ENCODE peak calls at places on chromosomes 13 and 19, in four cellular contexts. U is NCI-H774; S is H54; I is stimulated activated CD4-positive, alpha-beta T cell treated with anti-CD3 and anti-CD28 coated beads, TNF-alpha, amount 100 ng/mL, for 24 hours. E is an unnamed sample.

GRCh38 chr13:109642358-109642757 is 144.0 kb downstream of the IRS2 start:
- DNase-seq in U (no peak), S (no peak), I (no peak), E (no peak)

GRCh38 chr13:44140146-44140545 is 233.5 kb upstream of the SERP2 start:
- DNase-seq in S (no peak), U (peak; percentile 73), I (no peak), E (no peak)

GRCh38 chr19:38183227-38183914 is 40.7 kb downstream of the DPF1 start:
- DNase-seq in S (no peak), I (no peak), U (no peak), E (no peak)

GRCh38 chr19:34041922-34042521 is 130.3 kb upstream of the LSM14A start:
- DNase-seq in I (peak; percentile 80), U (no peak), S (peak; percentile 69), E (peak; percentile 58)

GRCh38 chr13:83733293-83733692 is 149.0 kb downstream of the SLITRK1 start:
- DNase-seq in U (no peak), I (no peak), S (no peak), E (no peak)

GRCh38 chr13:113050856-113051431 is 54.6 kb upstream of the F7 start:
- DNase-seq in U (no peak), S (no peak), I (no peak), E (no peak)

GRCh38 chr19:30070198-30070969 is 128.3 kb downstream of the URI1 start:
- DNase-seq in U (no peak), I (no peak), S (no peak), E (no peak)

GRCh38 chr19:33676999-33677665 is 55.4 kb downstream of the CHST8 start:
- DNase-seq in S (no peak), I (no peak), U (no peak), E (no peak)

GRCh38 chr19:3361384-3362216 is 4.8 kb upstream of the NFIC start:
- DNase-seq in S (no peak), U (no peak), I (no peak), E (no peak)

GRCh38 chr19:4586691-4587090 is 27.2 kb upstream of the SEMA6B start:
- DNase-seq in I (no peak), U (no peak), S (no peak), E (no peak)

GRCh38 chr13:114048463-114048862 is 74.6 kb upstream of the C13orf46 start:
- DNase-seq in I (no peak), U (no peak), S (no peak), E (no peak)

GRCh38 chr19:2333027-2333806 is 4.7 kb downstream of the SPPL2B start:
- DNase-seq in I (no peak), S (no peak), U (peak; percentile 94), E (no peak)

GRCh38 chr13:40539954-40540706 is 126.3 kb downstream of the FOXO1 start:
- DNase-seq in I (no peak), S (peak; percentile 35), U (no peak), E (no peak)

GRCh38 chr13:39108746-39109145 is 70.5 kb downstream of the NHLRC3 start:
- DNase-seq in U (no peak), I (no peak), S (no peak), E (no peak)

GRCh38 chr13:59178344-59178743 is 985.4 kb downstream of the DIAPH3 start:
- DNase-seq in U (no peak), S (no peak), I (no peak), E (no peak)

GRCh38 chr13:110211046-110211445 is 95.9 kb downstream of the COL4A1 start:
- DNase-seq in S (no peak), I (no peak), U (no peak), E (no peak)

GRCh38 chr13:78958019-78958418 is 299.1 kb upstream of the OBI1 start:
- DNase-seq in S (no peak), U (no peak), I (no peak), E (no peak)

GRCh38 chr13:28638756-28639155 is 20.2 kb upstream of the POMP start:
- DNase-seq in S (no peak), I (no peak), U (no peak), E (no peak)

GRCh38 chr13:23427342-23428182 is 5.9 kb downstream of the SACS start:
- DNase-seq in S (peak; percentile 41), I (no peak), U (no peak), E (no peak)

GRCh38 chr13:112128052-112128610 is 61.2 kb downstream of the SOX1 start:
- DNase-seq in U (no peak), I (no peak), S (no peak), E (no peak)

GRCh38 chr13:113979791-113980471 is 6.1 kb upstream of the C13orf46 start:
- DNase-seq in U (no peak), I (no peak), S (no peak), E (no peak)

GRCh38 chr13:77305276-77305675 is 21.6 kb downstream of the MYCBP2 start:
- DNase-seq in I (no peak), S (no peak), U (no peak), E (no peak)

GRCh38 chr13:51998723-51999471 is 12.4 kb downstream of the ATP7B start:
- DNase-seq in S (no peak), U (no peak), I (no peak), E (no peak)

GRCh38 chr13:105037064-105037463 is 1498.4 kb downstream of the EFNB2 start:
- DNase-seq in S (no peak), I (no peak), U (no peak), E (no peak)

GRCh38 chr19:10290876-10291553 is 1.3 kb downstream of the ICAM5 start:
- DNase-seq in U (no peak), I (no peak), S (no peak), E (no peak)

GRCh38 chr13:110411316-110412105 is 104.4 kb downstream of the COL4A2 start:
- DNase-seq in I (no peak), U (no peak), S (no peak), E (no peak)

GRCh38 chr19:51410950-51411748 is 6.3 kb downstream of the SIGLEC10 start:
- DNase-seq in I (no peak), U (no peak), S (no peak), E (no peak)

GRCh38 chr13:90880790-90881189 is 466.7 kb upstream of the MIR17HG start:
- DNase-seq in S (no peak), U (no peak), I (no peak), E (no peak)

GRCh38 chr13:65985632-65986031 is 1244.5 kb downstream of the PCDH9 start:
- DNase-seq in I (no peak), S (no peak), U (no peak), E (no peak)

GRCh38 chr13:89883893-89884448 is 1463.5 kb upstream of the MIR17HG start:
- DNase-seq in U (no peak), S (no peak), I (no peak), E (no peak)

GRCh38 chr19:15508035-15508710 is at the start of gene CYP4F22:
- DNase-seq in I (peak; percentile 14), S (no peak), U (no peak), E (no peak)

GRCh38 chr19:2043269-2043641 is 7.8 kb downstream of the MKNK2 start:
- DNase-seq in S (no peak), I (no peak), U (no peak), E (no peak)